ENCODE peak calls at places on chromosome 19, in seven cellular contexts. Z, O, V, C, R, J and B are unnamed samples.

GRCh38 chr19:10086032-10086903 is at the start of gene SHFL:
- DNase-seq in J (peak), R (peak), V (peak), O (peak), Z (peak), C (peak), B (peak)

GRCh38 chr19:45560038-45560437 is 24.6 kb downstream of the OPA3 start:
- DNase-seq in O (no peak), Z (no peak), R (no peak), J (no peak), C (no peak), V (no peak), B (no peak)

GRCh38 chr19:2250765-2251576 is 1.8 kb downstream of the AMH start:
- DNase-seq in Z (no peak), R (no peak), O (peak), J (no peak), V (no peak), C (no peak), B (no peak)

GRCh38 chr19:28374971-28375370 is 838.0 kb downstream of the UQCRFS1 start:
- DNase-seq in Z (no peak), O (no peak), C (no peak), V (no peak), J (no peak), R (no peak), B (no peak)

GRCh38 chr19:39200066-39200817 is 3.5 kb downstream of the NCCRP1 start:
- DNase-seq in J (no peak), R (no peak), V (no peak), Z (no peak), O (peak), C (no peak), B (no peak)

GRCh38 chr19:33728141-33728540 is 68.5 kb upstream of the KCTD15 start:
- DNase-seq in O (no peak), R (no peak), V (no peak), C (no peak), Z (no peak), J (no peak), B (no peak)

GRCh38 chr19:6720369-6721112 is at the start of gene C3:
- DNase-seq in C (no peak), Z (no peak), O (no peak), R (peak), J (peak), V (no peak), B (no peak)

GRCh38 chr19:13748169-13748884 is 16.0 kb upstream of the MRI1 start:
- DNase-seq in O (no peak), C (no peak), V (peak), R (peak), Z (no peak), J (no peak), B (no peak)

GRCh38 chr19:42850981-42851717 is 28.4 kb downstream of the PSG1 start:
- DNase-seq in O (no peak), J (no peak), V (peak), Z (peak), C (no peak), R (peak), B (peak)

GRCh38 chr19:2426661-2427322 is 594 bp downstream of the TIMM13 start:
- DNase-seq in O (peak), C (no peak), Z (no peak), J (no peak), R (peak), V (no peak), B (peak)